ENCODE peak calls at places on chromosome 13, in six cellular contexts. E is esophagus squamous epithelium, W is cardiac fibroblast, J is AG04450, Y is GM18507, P is T-helper 2 cell. C is an unnamed sample.

GRCh38 chr13:49791214-49791752 is 1.2 kb downstream of the KPNA3 start:
- DNase-seq in W (peak), Y (no peak), P (no peak), J (no peak), E (no peak), C (no peak)

GRCh38 chr13:102999498-102999897 is 66.7 kb downstream of the SLC10A2 start:
- DNase-seq in W (no peak), P (no peak), Y (no peak), J (no peak), E (no peak), C (no peak)

GRCh38 chr13:46143239-46143701 is 38.4 kb upstream of the CPB2 start:
- DNase-seq in P (no peak), Y (no peak), J (no peak), W (no peak), E (no peak), C (no peak)

GRCh38 chr13:79427265-79427664 is 21.2 kb upstream of the RBM26 start:
- DNase-seq in P (no peak), J (no peak), W (no peak), E (no peak), Y (no peak), C (no peak)

GRCh38 chr13:98853791-98854191 is 101.3 kb upstream of the SLC15A1 start:
- DNase-seq in Y (no peak), J (no peak), P (no peak), W (peak), E (no peak), C (peak)

GRCh38 chr13:20923272-20923671 is 20.7 kb upstream of the XPO4 start:
- DNase-seq in Y (no peak), P (no peak), W (no peak), E (no peak), J (no peak), C (no peak)

GRCh38 chr13:24619302-24619701 is 60.9 kb upstream of the ATP12A start:
- DNase-seq in E (no peak), P (no peak), W (no peak), J (no peak), Y (no peak), C (no peak)

GRCh38 chr13:112966776-112967175 is 2.2 kb upstream of the MCF2L start:
- DNase-seq in Y (no peak), P (no peak), E (no peak), W (no peak), J (no peak), C (no peak)

GRCh38 chr13:45055198-45055901 is 65.0 kb upstream of the GTF2F2 start:
- DNase-seq in E (no peak), P (no peak), J (peak), Y (no peak), W (peak), C (peak)

GRCh38 chr13:20993661-20994440 is 67.5 kb downstream of the LATS2 start:
- DNase-seq in W (peak), E (no peak), P (no peak), J (no peak), Y (no peak), C (no peak)

GRCh38 chr13:98482476-98483444 is 94.1 kb downstream of the STK24 start:
- DNase-seq in W (peak), Y (no peak), E (no peak), J (no peak), P (no peak), C (no peak)

GRCh38 chr13:108425056-108425455 is 155.5 kb downstream of the TNFSF13B start:
- DNase-seq in P (no peak), Y (no peak), E (no peak), J (no peak), W (peak), C (no peak)

GRCh38 chr13:99403458-99403971 is 96.3 kb upstream of the GPR183 start:
- DNase-seq in P (no peak), E (no peak), J (no peak), W (no peak), Y (no peak), C (no peak)

GRCh38 chr13:41648314-41648935 is 191.1 kb downstream of the RGCC start:
- DNase-seq in J (peak), E (no peak), P (no peak), W (peak), Y (no peak), C (no peak)

GRCh38 chr13:39317284-39317683 is 279.0 kb downstream of the NHLRC3 start:
- DNase-seq in W (peak), E (no peak), J (peak), P (no peak), Y (no peak), C (no peak)

GRCh38 chr13:49954674-49955455 is 18.7 kb upstream of the SPRYD7 start:
- DNase-seq in Y (no peak), P (no peak), J (no peak), W (no peak), E (no peak), C (no peak)

GRCh38 chr13:33053397-33054066 is 37.3 kb downstream of the KL start:
- DNase-seq in P (no peak), E (no peak), J (no peak), W (no peak), Y (no peak), C (no peak)

GRCh38 chr13:44218501-44219240 is 155.0 kb upstream of the SERP2 start:
- DNase-seq in P (no peak), Y (no peak), E (no peak), W (peak), J (no peak), C (no peak)

GRCh38 chr13:49652691-49653305 is 24.5 kb downstream of the ARL11 start:
- DNase-seq in E (no peak), J (no peak), Y (no peak), W (peak), P (no peak), C (no peak)

GRCh38 chr13:50358221-50358620 is 343.0 kb downstream of the KCNRG start:
- DNase-seq in J (no peak), P (no peak), Y (no peak), E (no peak), W (no peak), C (no peak)

GRCh38 chr13:69856331-69856730 is 251.3 kb upstream of the ATXN8OS start:
- DNase-seq in P (no peak), Y (no peak), W (no peak), J (no peak), E (no peak), C (no peak)

GRCh38 chr13:111315347-111315995 is 5.0 kb upstream of the TEX29 start:
- DNase-seq in J (no peak), P (no peak), E (no peak), W (no peak), Y (no peak), C (no peak)

GRCh38 chr13:59901191-59901590 is 262.5 kb downstream of the DIAPH3 start:
- DNase-seq in J (no peak), Y (no peak), W (no peak), E (no peak), P (no peak), C (no peak)

GRCh38 chr13:78599911-78600310 is 3.4 kb downstream of the POU4F1 start:
- DNase-seq in W (no peak), P (no peak), J (no peak), E (no peak), Y (no peak), C (no peak)

GRCh38 chr13:113832204-113832603 is 31.7 kb downstream of the GAS6 start:
- DNase-seq in J (no peak), E (no peak), W (no peak), Y (no peak), P (no peak), C (no peak)

GRCh38 chr13:48155850-48156249 is 60.9 kb upstream of the MED4 start:
- DNase-seq in E (no peak), Y (no peak), J (no peak), P (peak), W (peak), C (no peak)

GRCh38 chr13:85417807-85418206 is 381.4 kb downstream of the SLITRK6 start:
- DNase-seq in W (no peak), J (no peak), E (no peak), Y (no peak), P (no peak), C (no peak)

GRCh38 chr13:19658192-19658591 is 24.7 kb downstream of the MPHOSPH8 start:
- DNase-seq in E (no peak), Y (no peak), W (no peak), J (no peak), P (no peak), C (no peak)

GRCh38 chr13:107284168-107284567 is 716.2 kb upstream of the ARGLU1 start:
- DNase-seq in J (no peak), Y (no peak), W (peak), P (no peak), E (no peak), C (no peak)